ENCODE peak calls at places on chromosome 3, in five cellular contexts. H is stromal cell of bone marrow; D is T-helper 1 cell; T is stimulated activated CD4-positive, alpha-beta T cell treated with anti-CD3 and anti-CD28 coated beads, Interleukin-1b, Interleukin-23, amount 100 ng/mL, for 48 hours; S is PC-9. R is an unnamed sample.

GRCh38 chr3:108029466-108029865 is 61.4 kb downstream of the CD47 start:
- DNase-seq in H (no peak), S (no peak), D (no peak), T (no peak), R (no peak)

GRCh38 chr3:124563376-124563775 is 166.9 kb upstream of the UMPS start:
- DNase-seq in S (no peak), H (peak; percentile 60), D (no peak), T (no peak), R (no peak)

GRCh38 chr3:129773942-129774663 is 119.4 kb downstream of the TMCC1 start:
- DNase-seq in H (no peak), D (no peak), T (no peak), S (no peak), R (no peak)

GRCh38 chr3:44184319-44184953 is 57.2 kb upstream of the TOPAZ1 start:
- DNase-seq in S (no peak), H (no peak), T (no peak), D (no peak), R (no peak)

GRCh38 chr3:10554746-10555145 is 49.4 kb upstream of the ATP2B2 start:
- DNase-seq in D (no peak), T (no peak), S (no peak), H (no peak), R (no peak)

GRCh38 chr3:169362261-169362660 is 301.3 kb downstream of the MECOM start:
- DNase-seq in T (no peak), D (no peak), S (no peak), H (no peak), R (no peak)

GRCh38 chr3:46666471-46666845 is 27.0 kb downstream of the ALS2CL start:
- DNase-seq in D (no peak), S (no peak), T (no peak), H (no peak), R (no peak)

GRCh38 chr3:84547207-84547606 is 411.6 kb upstream of the CADM2 start:
- DNase-seq in D (no peak), H (no peak), S (no peak), T (no peak), R (no peak)

GRCh38 chr3:130462089-130462488 is 54.9 kb upstream of the COL6A6 start:
- DNase-seq in T (no peak), S (no peak), H (no peak), D (no peak), R (no peak)

GRCh38 chr3:195203631-195204030 is 67.3 kb downstream of the XXYLT1 start:
- DNase-seq in S (no peak), D (no peak), T (no peak), H (no peak), R (no peak)

GRCh38 chr3:123084192-123084591 is 17.4 kb downstream of the PDIA5 start:
- DNase-seq in H (no peak), T (no peak), S (no peak), D (no peak), R (no peak)

GRCh38 chr3:5181479-5182141 is 5.9 kb upstream of the EDEM1 start:
- DNase-seq in T (no peak), H (no peak), S (no peak), D (no peak), R (no peak)

GRCh38 chr3:170204023-170204472 is 18.2 kb upstream of the PRKCI start:
- DNase-seq in D (no peak), S (no peak), H (no peak), T (no peak), R (no peak)

GRCh38 chr3:151307131-151307530 is 9.5 kb downstream of the GPR87 start:
- DNase-seq in H (no peak), S (no peak), D (no peak), T (no peak), R (no peak)

GRCh38 chr3:4410174-4410573 is 56.9 kb downstream of the SUMF1 start:
- DNase-seq in D (peak; percentile 64), S (no peak), H (no peak), T (no peak), R (no peak)

GRCh38 chr3:4866841-4867240 is 112.4 kb upstream of the BHLHE40 start:
- DNase-seq in T (no peak), H (peak; percentile 22), D (peak; percentile 54), S (no peak), R (no peak)

GRCh38 chr3:149532463-149533180 is 58.1 kb downstream of the TM4SF4 start:
- DNase-seq in D (no peak), H (no peak), S (no peak), T (no peak), R (no peak)

GRCh38 chr3:189728915-189729314 is 97.7 kb downstream of the TP63 start:
- DNase-seq in S (no peak), T (no peak), H (no peak), D (no peak), R (no peak)

GRCh38 chr3:186461141-186461540 is 83.0 kb downstream of the CRYGS start:
- DNase-seq in H (peak; percentile 66), S (no peak), D (no peak), T (no peak), R (no peak)

GRCh38 chr3:152997526-152997925 is 162.6 kb downstream of the P2RY1 start:
- DNase-seq in D (no peak), S (no peak), H (no peak), T (no peak), R (no peak)

GRCh38 chr3:170037463-170038433 is at the start of gene GPR160:
- DNase-seq in H (no peak), S (peak; percentile 89), T (peak; percentile 81), D (peak; percentile 81), R (peak; percentile 71)

GRCh38 chr3:71046791-71047190 is 536.7 kb downstream of the FOXP1 start:
- DNase-seq in S (no peak), D (no peak), T (no peak), H (no peak), R (no peak)

GRCh38 chr3:155241559-155241958 is 51.9 kb downstream of the STRIT1 start:
- DNase-seq in H (no peak), S (no peak), D (no peak), T (no peak), R (no peak)

GRCh38 chr3:120743081-120743365 is 479 bp downstream of the GTF2E1 start:
- DNase-seq in T (no peak), D (no peak), S (no peak), H (peak; percentile 2), R (no peak)

GRCh38 chr3:171458056-171458856 is 1.9 kb downstream of the TNIK start:
- DNase-seq in S (no peak), T (peak; percentile 22), H (no peak), D (peak; percentile 52), R (peak; percentile 55)

GRCh38 chr3:111936191-111936841 is 42.5 kb upstream of the ABHD10 start:
- DNase-seq in D (no peak), S (no peak), T (no peak), H (no peak), R (no peak)

GRCh38 chr3:131840151-131840797 is 194.5 kb downstream of the CPNE4 start:
- DNase-seq in S (no peak), T (no peak), D (no peak), H (no peak), R (no peak)

GRCh38 chr3:176430244-176430893 is 766.9 kb downstream of the TBL1XR1 start:
- DNase-seq in S (peak; percentile 10), H (peak; percentile 41), D (no peak), T (no peak), R (no peak)

GRCh38 chr3:48919215-48920138 is 835 bp downstream of the ARIH2 start:
- DNase-seq in S (peak; percentile 29), D (peak; percentile 78), T (peak; percentile 75), H (no peak), R (peak; percentile 47)

GRCh38 chr3:173932624-173933023 is 535.1 kb downstream of the NLGN1 start:
- DNase-seq in T (no peak), D (no peak), H (peak; percentile 55), S (peak; percentile 21), R (no peak)